ENCODE peak calls at places on chromosomes 6 and 20, in nine cellular contexts. One of them, this sample, is unnamed.

GRCh38 chr6:17240803-17241500 is 40.2 kb upstream of the RBM24 start:
- DNase-seq in WERI-Rb-1: no peak
- DNase-seq in heart right ventricle: no peak
- DNase-seq in cardiac fibroblast: no peak
- DNase-seq in heart left ventricle: no peak
- DNase-seq in coronary artery: no peak
- DNase-seq in A673: no peak
- DNase-seq in AG10803: no peak
- DNase-seq in Calu3: no peak
- DNase-seq in this sample: no peak

GRCh38 chr6:110628330-110628729 is 151.9 kb upstream of the SLC22A16 start:
- DNase-seq in heart left ventricle: no peak
- DNase-seq in A673: no peak
- DNase-seq in Calu3: no peak
- DNase-seq in WERI-Rb-1: no peak
- DNase-seq in AG10803: peak; percentile 45
- DNase-seq in coronary artery: no peak
- DNase-seq in cardiac fibroblast: peak; percentile 83
- DNase-seq in heart right ventricle: no peak
- DNase-seq in this sample: no peak

GRCh38 chr20:61023612-61024011 is 228.4 kb upstream of the CDH4 start:
- DNase-seq in Calu3: no peak
- DNase-seq in WERI-Rb-1: no peak
- DNase-seq in heart right ventricle: no peak
- DNase-seq in heart left ventricle: no peak
- DNase-seq in coronary artery: no peak
- DNase-seq in cardiac fibroblast: no peak
- DNase-seq in A673: no peak
- DNase-seq in AG10803: no peak
- DNase-seq in this sample: no peak

GRCh38 chr6:103534107-103534506 is 1325.6 kb downstream of the HACE1 start:
- DNase-seq in AG10803: no peak
- DNase-seq in A673: no peak
- DNase-seq in heart left ventricle: no peak
- DNase-seq in WERI-Rb-1: no peak
- DNase-seq in coronary artery: no peak
- DNase-seq in Calu3: no peak
- DNase-seq in heart right ventricle: no peak
- DNase-seq in cardiac fibroblast: no peak
- DNase-seq in this sample: no peak

GRCh38 chr6:32627831-32628230 is 9.4 kb upstream of the HLA-DQA1 start:
- DNase-seq in Calu3: peak; percentile 23
- DNase-seq in A673: peak; percentile 9
- DNase-seq in heart left ventricle: peak; percentile 41
- DNase-seq in coronary artery: no peak
- DNase-seq in WERI-Rb-1: no peak
- DNase-seq in AG10803: peak; percentile 6
- DNase-seq in cardiac fibroblast: peak; percentile 38
- DNase-seq in heart right ventricle: peak; percentile 48
- DNase-seq in this sample: peak; percentile 33

GRCh38 chr6:158722176-158722729 is 72.4 kb downstream of the SYTL3 start:
- DNase-seq in A673: no peak
- DNase-seq in AG10803: no peak
- DNase-seq in heart right ventricle: no peak
- DNase-seq in WERI-Rb-1: no peak
- DNase-seq in coronary artery: no peak
- DNase-seq in heart left ventricle: no peak
- DNase-seq in Calu3: no peak
- DNase-seq in cardiac fibroblast: no peak
- DNase-seq in this sample: no peak

GRCh38 chr20:8808180-8808535 is 260.7 kb upstream of the PLCB4 start:
- DNase-seq in Calu3: no peak
- DNase-seq in cardiac fibroblast: no peak
- DNase-seq in coronary artery: no peak
- DNase-seq in AG10803: peak; percentile 34
- DNase-seq in heart left ventricle: peak; percentile 31
- DNase-seq in WERI-Rb-1: no peak
- DNase-seq in A673: no peak
- DNase-seq in heart right ventricle: peak; percentile 12
- DNase-seq in this sample: no peak

GRCh38 chr6:118882314-118882905 is 11.5 kb upstream of the ASF1A start:
- DNase-seq in cardiac fibroblast: no peak
- DNase-seq in coronary artery: no peak
- DNase-seq in heart left ventricle: no peak
- DNase-seq in AG10803: no peak
- DNase-seq in A673: no peak
- DNase-seq in WERI-Rb-1: no peak
- DNase-seq in heart right ventricle: no peak
- DNase-seq in Calu3: no peak
- DNase-seq in this sample: no peak

GRCh38 chr6:142112451-142113061 is 20.2 kb upstream of the GJE1 start:
- DNase-seq in coronary artery: no peak
- DNase-seq in AG10803: peak; percentile 75
- DNase-seq in Calu3: peak; percentile 70
- DNase-seq in heart right ventricle: peak; percentile 59
- DNase-seq in cardiac fibroblast: peak; percentile 87
- DNase-seq in A673: peak; percentile 83
- DNase-seq in heart left ventricle: peak; percentile 68
- DNase-seq in WERI-Rb-1: peak; percentile 69
- DNase-seq in this sample: no peak

GRCh38 chr6:149922642-149923326 is at the start of gene RAET1G:
- DNase-seq in cardiac fibroblast: peak; percentile 95
- DNase-seq in coronary artery: peak; percentile 92
- DNase-seq in A673: peak; percentile 94
- DNase-seq in WERI-Rb-1: peak; percentile 89
- DNase-seq in Calu3: peak; percentile 83
- DNase-seq in AG10803: peak; percentile 90
- DNase-seq in heart right ventricle: peak; percentile 93
- DNase-seq in heart left ventricle: peak; percentile 93
- DNase-seq in this sample: peak; percentile 54

GRCh38 chr6:8589941-8590676 is 154.8 kb upstream of the SLC35B3 start:
- DNase-seq in heart left ventricle: no peak
- DNase-seq in Calu3: no peak
- DNase-seq in cardiac fibroblast: no peak
- DNase-seq in coronary artery: no peak
- DNase-seq in WERI-Rb-1: peak; percentile 29
- DNase-seq in AG10803: no peak
- DNase-seq in heart right ventricle: no peak
- DNase-seq in A673: peak; percentile 89
- DNase-seq in this sample: no peak

GRCh38 chr6:80214436-80215022 is 108.1 kb downstream of the BCKDHB start:
- DNase-seq in WERI-Rb-1: peak; percentile 23
- DNase-seq in heart right ventricle: peak; percentile 37
- DNase-seq in heart left ventricle: peak; percentile 31
- DNase-seq in coronary artery: no peak
- DNase-seq in cardiac fibroblast: peak; percentile 79
- DNase-seq in AG10803: peak; percentile 68
- DNase-seq in Calu3: peak; percentile 39
- DNase-seq in A673: peak; percentile 74
- DNase-seq in this sample: no peak

GRCh38 chr20:46060301-46060881 is 29.4 kb downstream of the NCOA5 start:
- DNase-seq in WERI-Rb-1: no peak
- DNase-seq in Calu3: no peak
- DNase-seq in A673: peak; percentile 83
- DNase-seq in heart left ventricle: no peak
- DNase-seq in AG10803: no peak
- DNase-seq in coronary artery: no peak
- DNase-seq in cardiac fibroblast: peak; percentile 16
- DNase-seq in heart right ventricle: no peak
- DNase-seq in this sample: no peak

GRCh38 chr6:6565069-6565468 is 23.5 kb upstream of the LY86 start:
- DNase-seq in coronary artery: no peak
- DNase-seq in cardiac fibroblast: no peak
- DNase-seq in heart right ventricle: no peak
- DNase-seq in WERI-Rb-1: no peak
- DNase-seq in Calu3: no peak
- DNase-seq in heart left ventricle: no peak
- DNase-seq in A673: no peak
- DNase-seq in AG10803: no peak
- DNase-seq in this sample: no peak

GRCh38 chr6:122361314-122361979 is 38.0 kb upstream of the HSF2 start:
- DNase-seq in heart left ventricle: no peak
- DNase-seq in cardiac fibroblast: no peak
- DNase-seq in heart right ventricle: no peak
- DNase-seq in AG10803: no peak
- DNase-seq in A673: no peak
- DNase-seq in WERI-Rb-1: no peak
- DNase-seq in coronary artery: no peak
- DNase-seq in Calu3: no peak
- DNase-seq in this sample: no peak
- TF ChIP-seq CTCF in heart left ventricle: no peak
- TF ChIP-seq CTCF in cardiac fibroblast: no peak
- TF ChIP-seq CTCF in heart right ventricle: no peak
- TF ChIP-seq CTCF in AG10803: no peak
- TF ChIP-seq CTCF in A673: peak; percentile 15
- TF ChIP-seq CTCF in WERI-Rb-1: no peak
- TF ChIP-seq CTCF in coronary artery: no peak
- TF ChIP-seq CTCF in Calu3: no peak
- TF ChIP-seq CTCF in this sample: no peak

DNA sequence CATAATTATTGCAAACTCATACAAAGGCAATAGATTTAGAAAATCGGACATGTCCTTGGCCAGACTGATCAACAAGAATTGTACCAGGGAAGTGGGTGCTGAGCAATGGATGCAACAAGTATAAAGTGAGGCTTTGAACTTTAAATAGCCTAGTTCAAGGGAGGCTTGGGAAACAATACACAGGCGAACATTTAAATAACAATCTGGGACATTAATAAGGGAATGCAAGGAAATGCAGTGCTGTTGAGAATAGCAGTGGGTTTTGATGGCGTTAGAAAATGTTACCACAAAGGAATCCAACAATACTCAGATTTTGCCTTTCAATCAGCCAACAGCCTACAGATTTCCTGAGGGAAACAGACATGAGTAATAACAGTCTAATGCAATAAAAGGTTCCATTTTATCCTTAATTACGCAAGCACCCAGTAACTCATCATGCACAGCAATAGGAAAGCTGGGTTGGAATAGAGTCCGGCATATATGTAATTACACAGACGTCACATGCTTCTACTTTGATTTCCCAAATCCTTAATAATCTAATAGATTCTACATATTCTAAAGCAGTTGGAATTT is 134.6 kb downstream of the PHACTR1 start:
- DNase-seq in WERI-Rb-1: no peak
- DNase-seq in Calu3: no peak
- DNase-seq in heart right ventricle: no peak
- DNase-seq in AG10803: peak; percentile 80
- DNase-seq in heart left ventricle: no peak
- DNase-seq in coronary artery: no peak
- DNase-seq in A673: no peak
- DNase-seq in cardiac fibroblast: peak; percentile 29
- DNase-seq in this sample: no peak
- TF ChIP-seq CTCF in WERI-Rb-1: no peak
- TF ChIP-seq CTCF in Calu3: no peak
- TF ChIP-seq CTCF in heart right ventricle: no peak
- TF ChIP-seq CTCF in AG10803: no peak
- TF ChIP-seq CTCF in heart left ventricle: no peak
- TF ChIP-seq CTCF in coronary artery: no peak
- TF ChIP-seq CTCF in A673: no peak
- TF ChIP-seq CTCF in cardiac fibroblast: no peak
- TF ChIP-seq CTCF in this sample: no peak

GRCh38 chr6:29375191-29375590 is at the start of gene OR12D3:
- DNase-seq in coronary artery: no peak
- DNase-seq in cardiac fibroblast: no peak
- DNase-seq in A673: no peak
- DNase-seq in WERI-Rb-1: no peak
- DNase-seq in AG10803: no peak
- DNase-seq in heart left ventricle: no peak
- DNase-seq in Calu3: no peak
- DNase-seq in heart right ventricle: no peak
- DNase-seq in this sample: no peak

GRCh38 chr6:29376003-29376402 is 912 bp upstream of the OR12D3 start:
- DNase-seq in Calu3: peak; percentile 29
- DNase-seq in coronary artery: no peak
- DNase-seq in AG10803: no peak
- DNase-seq in heart right ventricle: no peak
- DNase-seq in A673: peak; percentile 19
- DNase-seq in heart left ventricle: no peak
- DNase-seq in WERI-Rb-1: no peak
- DNase-seq in cardiac fibroblast: peak; percentile 35
- DNase-seq in this sample: no peak
- TF ChIP-seq CTCF in Calu3: no peak
- TF ChIP-seq CTCF in coronary artery: no peak
- TF ChIP-seq CTCF in AG10803: no peak
- TF ChIP-seq CTCF in heart right ventricle: no peak
- TF ChIP-seq CTCF in A673: no peak
- TF ChIP-seq CTCF in heart left ventricle: no peak
- TF ChIP-seq CTCF in WERI-Rb-1: peak; percentile 19
- TF ChIP-seq CTCF in cardiac fibroblast: no peak
- TF ChIP-seq CTCF in this sample: no peak

GRCh38 chr6:137471951-137472350 is 22.2 kb downstream of the OLIG3 start:
- DNase-seq in heart left ventricle: no peak
- DNase-seq in WERI-Rb-1: no peak
- DNase-seq in coronary artery: no peak
- DNase-seq in heart right ventricle: no peak
- DNase-seq in A673: no peak
- DNase-seq in cardiac fibroblast: no peak
- DNase-seq in AG10803: no peak
- DNase-seq in Calu3: no peak
- DNase-seq in this sample: no peak

GRCh38 chr6:137473651-137474050 is 20.5 kb downstream of the OLIG3 start:
- DNase-seq in heart left ventricle: no peak
- DNase-seq in Calu3: no peak
- DNase-seq in AG10803: no peak
- DNase-seq in coronary artery: no peak
- DNase-seq in A673: no peak
- DNase-seq in WERI-Rb-1: no peak
- DNase-seq in cardiac fibroblast: no peak
- DNase-seq in heart right ventricle: no peak
- DNase-seq in this sample: no peak

GRCh38 chr6:137472738-137473137 is 21.5 kb downstream of the OLIG3 start:
- DNase-seq in coronary artery: no peak
- DNase-seq in heart right ventricle: no peak
- DNase-seq in A673: no peak
- DNase-seq in Calu3: no peak
- DNase-seq in cardiac fibroblast: no peak
- DNase-seq in heart left ventricle: no peak
- DNase-seq in AG10803: no peak
- DNase-seq in WERI-Rb-1: no peak
- DNase-seq in this sample: no peak

GRCh38 chr6:137471497-137471896 is 22.7 kb downstream of the OLIG3 start:
- DNase-seq in A673: no peak
- DNase-seq in heart left ventricle: no peak
- DNase-seq in coronary artery: no peak
- DNase-seq in cardiac fibroblast: no peak
- DNase-seq in Calu3: no peak
- DNase-seq in WERI-Rb-1: no peak
- DNase-seq in AG10803: no peak
- DNase-seq in heart right ventricle: no peak
- DNase-seq in this sample: no peak

DNA sequence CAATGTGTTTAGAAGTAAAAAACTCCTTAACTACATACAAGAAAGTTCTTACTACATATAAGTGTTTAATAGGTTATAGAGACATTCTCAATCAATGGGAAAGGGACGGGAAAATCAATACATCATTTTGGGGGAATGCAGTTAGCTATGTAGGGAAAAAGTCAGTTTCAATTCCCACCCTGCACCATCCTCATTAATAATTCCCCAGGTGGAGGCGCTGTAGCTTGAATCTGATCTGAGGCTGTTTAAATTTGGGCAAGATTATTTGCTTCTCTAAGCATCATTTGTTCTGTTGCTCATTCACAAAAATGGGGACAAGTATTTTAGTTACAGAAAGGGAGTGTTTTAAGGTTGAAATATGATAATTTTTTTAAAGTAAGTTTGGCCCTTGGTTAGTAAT is 19.1 kb downstream of the OLIG3 start:
- DNase-seq in AG10803: no peak
- DNase-seq in A673: no peak
- DNase-seq in WERI-Rb-1: no peak
- DNase-seq in Calu3: no peak
- DNase-seq in cardiac fibroblast: no peak
- DNase-seq in heart right ventricle: no peak
- DNase-seq in heart left ventricle: no peak
- DNase-seq in coronary artery: no peak
- DNase-seq in this sample: no peak
- TF ChIP-seq CTCF in AG10803: no peak
- TF ChIP-seq CTCF in A673: peak; percentile 35
- TF ChIP-seq CTCF in WERI-Rb-1: peak; percentile 1
- TF ChIP-seq CTCF in Calu3: no peak
- TF ChIP-seq CTCF in cardiac fibroblast: no peak
- TF ChIP-seq CTCF in heart right ventricle: no peak
- TF ChIP-seq CTCF in heart left ventricle: no peak
- TF ChIP-seq CTCF in coronary artery: no peak
- TF ChIP-seq CTCF in this sample: no peak